ENCODE peak calls at places on chromosomes 13 and 19, in ten cellular contexts. I is activated naive CD4-positive, alpha-beta T cell treated with Interleukin-2 at 50 U/mL for 16 hours; Z is AG20443; R is astrocyte of the hippocampus; Q is right atrium auricular region; C is lower leg skin; X is HT-29; F is HAP-1; Y is GM03348; J is Peyer's patch. E is an unnamed sample.

GRCh38 chr13:18959229-18959628 is 222.4 kb downstream of the TUBA3C start:
- DNase-seq in J (no peak), X (no peak), C (no peak), Y (no peak), I (no peak), Q (no peak), R (no peak), F (no peak), Z (peak), E (no peak)

GRCh38 chr13:33073338-33073737 is 57.1 kb downstream of the KL start:
- DNase-seq in Y (no peak), Z (no peak), F (no peak), I (no peak), X (no peak), R (no peak), C (no peak), J (no peak), Q (no peak), E (no peak)

GRCh38 chr19:45102481-45102880 is 9.5 kb downstream of the PPP1R37 start:
- DNase-seq in R (no peak), Y (no peak), X (no peak), J (no peak), F (no peak), I (no peak), C (no peak), Q (no peak), Z (no peak), E (no peak)

GRCh38 chr13:105272660-105273631 is 1262.5 kb downstream of the EFNB2 start:
- DNase-seq in I (no peak), Y (no peak), R (no peak), F (no peak), Z (no peak), X (no peak), J (no peak), C (no peak), Q (no peak), E (no peak)

GRCh38 chr13:104650426-104650825 is 1584.2 kb upstream of the SLC10A2 start:
- DNase-seq in R (no peak), X (no peak), F (no peak), Q (no peak), Z (no peak), Y (no peak), I (no peak), C (no peak), J (no peak), E (no peak)

GRCh38 chr19:49830766-49831165 is 12.7 kb downstream of the MED25 start:
- DNase-seq in Y (no peak), C (no peak), J (no peak), X (no peak), Q (no peak), R (no peak), I (no peak), F (no peak), Z (no peak), E (no peak)

GRCh38 chr13:99896712-99897440 is 74.7 kb downstream of the ZIC5 start:
- DNase-seq in X (no peak), F (no peak), I (no peak), C (peak), Z (no peak), Q (no peak), R (no peak), Y (no peak), J (no peak), E (no peak)

GRCh38 chr13:26219726-26220125 is 2.4 kb downstream of the RNF6 start:
- DNase-seq in Y (no peak), X (no peak), J (no peak), I (no peak), Z (no peak), Q (no peak), R (peak), F (no peak), C (no peak), E (no peak)

GRCh38 chr13:111372651-111373425 is 52.4 kb downstream of the TEX29 start:
- DNase-seq in R (no peak), Y (peak), C (no peak), I (no peak), Q (no peak), X (no peak), J (no peak), Z (no peak), F (no peak), E (no peak)

GRCh38 chr13:109224033-109224432 is 562.4 kb downstream of the IRS2 start:
- DNase-seq in J (no peak), Y (no peak), C (no peak), Q (no peak), I (no peak), R (no peak), F (no peak), Z (no peak), X (no peak), E (no peak)

GRCh38 chr19:8208119-8208709 is 956 bp upstream of the CERS4 start:
- DNase-seq in C (no peak), J (no peak), X (no peak), R (no peak), F (no peak), Z (no peak), Y (peak), I (no peak), Q (no peak), E (no peak)

GRCh38 chr19:42440357-42441046 is 2.2 kb downstream of the CXCL17 start:
- DNase-seq in Y (peak), Q (peak), J (peak), I (peak), R (peak), C (peak), X (peak), F (peak), Z (peak), E (no peak)

GRCh38 chr13:24827799-24828198 is 63.8 kb downstream of the RNF17 start:
- DNase-seq in J (no peak), C (no peak), Q (no peak), R (no peak), Y (no peak), F (no peak), Z (no peak), X (no peak), I (no peak), E (no peak)

E was measured in coronary artery.